ENCODE peak calls at places on chromosome 11, in four cellular contexts. Q, I, E and L are unnamed samples.

GRCh38 chr11:112453601-112454577 is 193.2 kb upstream of the PLET1 start:
- DNase-seq in E (peak), Q (peak), I (peak), L (peak)

GRCh38 chr11:68684385-68685356 is at the start of gene GAL:
- DNase-seq in Q (no peak), E (no peak), I (no peak), L (no peak)

GRCh38 chr11:3132831-3133455 is 32.2 kb downstream of the OSBPL5 start:
- DNase-seq in Q (no peak), I (no peak), E (no peak), L (no peak)

GRCh38 chr11:125953401-125953935 is 7.6 kb downstream of the VSIG10L2 start:
- DNase-seq in Q (no peak), I (no peak), E (no peak), L (no peak)

GRCh38 chr11:9639099-9639498 is 24.8 kb upstream of the SWAP70 start:
- DNase-seq in Q (no peak), E (no peak), I (peak), L (peak)

GRCh38 chr11:16365456-16366355 is 9.4 kb upstream of the SOX6 start:
- DNase-seq in I (no peak), Q (no peak), E (no peak), L (no peak)

GRCh38 chr11:78802058-78802633 is 227.5 kb upstream of the NARS2 start:
- DNase-seq in I (no peak), E (no peak), Q (no peak), L (no peak)

GRCh38 chr11:77517226-77517625 is 43.3 kb upstream of the PAK1 start:
- DNase-seq in I (no peak), Q (no peak), E (peak), L (no peak)

GRCh38 chr11:118045191-118045590 is 31.7 kb upstream of the TMPRSS4 start:
- DNase-seq in I (no peak), Q (no peak), E (no peak), L (no peak)

GRCh38 chr11:64996710-64997380 is at the start of gene BATF2:
- DNase-seq in Q (no peak), I (peak), E (no peak), L (peak)

GRCh38 chr11:61890536-61891330 is 612 bp downstream of the FADS3 start:
- DNase-seq in I (peak), E (peak), Q (no peak), L (peak)

GRCh38 chr11:103652013-103652412 is 384.4 kb upstream of the DDI1 start:
- DNase-seq in I (no peak), E (no peak), Q (no peak), L (no peak)

GRCh38 chr11:115197433-115197832 is 306.8 kb downstream of the CADM1 start:
- DNase-seq in E (no peak), Q (no peak), I (no peak), L (no peak)

GRCh38 chr11:83819936-83820549 is 533.9 kb upstream of the CCDC90B start:
- DNase-seq in I (no peak), Q (no peak), E (peak), L (peak)

GRCh38 chr11:8709002-8709672 is 26.5 kb downstream of the RPL27A start:
- DNase-seq in I (peak), Q (no peak), E (peak), L (peak)

GRCh38 chr11:40029406-40029805 is 1430.0 kb downstream of the LRRC4C start:
- DNase-seq in I (no peak), Q (no peak), E (no peak), L (no peak)

GRCh38 chr11:66479741-66480115 is 506 bp upstream of the DPP3 start:
- DNase-seq in E (no peak), I (no peak), Q (no peak), L (no peak)

GRCh38 chr11:97965849-97966646 is 1054.7 kb upstream of the CNTN5 start:
- DNase-seq in Q (no peak), E (peak), I (no peak), L (no peak)

GRCh38 chr11:61486779-61487178 is 21.8 kb upstream of the LRRC10B start:
- DNase-seq in E (no peak), I (no peak), Q (no peak), L (no peak)

GRCh38 chr11:31045335-31045734 is 324.2 kb downstream of the DCDC1 start:
- DNase-seq in Q (no peak), E (no peak), I (no peak), L (no peak)

GRCh38 chr11:71305451-71306125 is 53.2 kb upstream of the SHANK2 start:
- DNase-seq in I (no peak), E (no peak), Q (no peak), L (no peak)

GRCh38 chr11:26947379-26947844 is 46.5 kb upstream of the FIBIN start:
- DNase-seq in I (peak), E (peak), Q (no peak), L (no peak)

GRCh38 chr11:121416909-121417567 is 35.1 kb upstream of the SORL1 start:
- DNase-seq in E (peak), Q (peak), I (peak), L (peak)

GRCh38 chr11:46239801-46240061 is 37.7 kb upstream of the CREB3L1 start:
- DNase-seq in I (no peak), Q (no peak), E (no peak), L (no peak)

GRCh38 chr11:82899957-82900276 is 313 bp downstream of the PRCP start:
- DNase-seq in Q (no peak), I (no peak), E (no peak), L (no peak)

GRCh38 chr11:118306556-118306955 is 2.0 kb downstream of the CD3E start:
- DNase-seq in Q (peak), E (no peak), I (no peak), L (no peak)

GRCh38 chr11:133659542-133660201 is 127.4 kb upstream of the OPCML start:
- DNase-seq in I (no peak), Q (no peak), E (no peak), L (no peak)

GRCh38 chr11:130671801-130672700 is 223.6 kb downstream of the ADAMTS15 start:
- DNase-seq in I (peak), Q (no peak), E (peak), L (peak)

GRCh38 chr11:36027731-36028130 is 83.9 kb downstream of the LDLRAD3 start:
- DNase-seq in I (peak), E (no peak), Q (no peak), L (no peak)

GRCh38 chr11:96211433-96211832 is 131.6 kb downstream of the MAML2 start:
- DNase-seq in I (no peak), Q (no peak), E (no peak), L (no peak)

GRCh38 chr11:108973402-108974119 is 308.7 kb downstream of the DDX10 start:
- DNase-seq in E (no peak), I (peak), Q (no peak), L (no peak)

GRCh38 chr11:23727821-23728220 is 769.0 kb upstream of the LUZP2 start:
- DNase-seq in Q (no peak), I (no peak), E (peak), L (no peak)

GRCh38 chr11:65557280-65558001 is 718 bp downstream of the LTBP3 start:
- DNase-seq in Q (no peak), I (no peak), E (no peak), L (no peak)

GRCh38 chr11:13367115-13367514 is 89.5 kb downstream of the BMAL1 start:
- DNase-seq in I (no peak), E (no peak), Q (no peak), L (no peak)